ENCODE peak calls at places on chromosomes 7 and 10, in seven cellular contexts. E is stomach; L is NCI-H82; F is activated CD4-positive, CD25-positive, alpha-beta regulatory T cell; Y is effector memory CD8-positive, alpha-beta T cell; A is Daoy; D is HS-27A. I is an unnamed sample.

GRCh38 chr7:25926009-25926408 is 226.0 kb upstream of the NFE2L3 start:
- DNase-seq in Y (no peak), E (peak; percentile 51), F (no peak), D (no peak), A (peak; percentile 65), L (no peak), I (peak; percentile 13)

GRCh38 chr7:155122831-155123230 is 52.7 kb downstream of the HTR5A start:
- DNase-seq in F (no peak), A (no peak), E (no peak), D (no peak), L (no peak), Y (no peak), I (no peak)

GRCh38 chr7:101398631-101399289 is 36.1 kb downstream of the COL26A1 start:
- DNase-seq in A (no peak), Y (no peak), L (no peak), D (no peak), E (no peak), F (no peak), I (no peak)

GRCh38 chr7:1937252-1937605 is 267.2 kb downstream of the ELFN1 start:
- DNase-seq in A (no peak), Y (no peak), E (no peak), L (no peak), F (no peak), D (no peak), I (no peak)

GRCh38 chr10:32938554-32939061 is 19.4 kb downstream of the ITGB1 start:
- DNase-seq in E (peak; percentile 39), L (peak; percentile 20), D (no peak), F (no peak), A (no peak), Y (no peak), I (no peak)

GRCh38 chr7:4009720-4010119 is 672.4 kb upstream of the FOXK1 start:
- DNase-seq in L (no peak), D (no peak), F (no peak), A (no peak), E (peak; percentile 3), Y (no peak), I (no peak)

GRCh38 chr10:127537924-127538323 is 11.2 kb upstream of the NPS start:
- DNase-seq in L (no peak), F (no peak), E (no peak), D (no peak), Y (no peak), A (no peak), I (no peak)

GRCh38 chr10:31647861-31648260 is 280.8 kb downstream of the ARHGAP12 start:
- DNase-seq in E (no peak), D (no peak), Y (no peak), L (no peak), F (no peak), A (peak; percentile 19), I (no peak)

GRCh38 chr7:135758531-135758932 is 9.9 kb upstream of the FAM180A start:
- DNase-seq in A (peak; percentile 37), F (no peak), Y (no peak), D (no peak), E (no peak), L (no peak), I (no peak)